ENCODE peak calls at places on chromosomes 1 and 21, in seven cellular contexts. U, X, Q, R, L, T and O are unnamed samples.

GRCh38 chr1:177505905-177506590 is 335.3 kb downstream of the BRINP2 start:
- DNase-seq in X (no peak), T (no peak), L (no peak), Q (no peak), U (no peak), R (no peak), O (no peak)

GRCh38 chr1:246971322-246971721 is 36.5 kb downstream of the ZNF695 start:
- DNase-seq in U (peak), Q (peak), X (peak), L (no peak), R (peak), T (peak), O (peak)

GRCh38 chr1:112575154-112575804 is 43.7 kb downstream of the ST7L start:
- DNase-seq in L (no peak), R (peak), Q (no peak), T (no peak), X (peak), U (no peak), O (peak)

GRCh38 chr1:158054721-158055120 is 61.3 kb downstream of the KIRREL1 start:
- DNase-seq in T (no peak), U (no peak), R (no peak), X (no peak), L (no peak), Q (no peak), O (no peak)

GRCh38 chr21:26164311-26164710 is 6.3 kb downstream of the APP start:
- DNase-seq in Q (no peak), T (no peak), X (no peak), L (no peak), U (no peak), R (no peak), O (no peak)

GRCh38 chr1:72284398-72285073 is 2.2 kb upstream of the NEGR1 start:
- DNase-seq in Q (peak), L (peak), R (peak), U (peak), T (no peak), X (peak), O (no peak)

GRCh38 chr1:54273837-54274192 is 73.8 kb downstream of the MRPL37 start:
- DNase-seq in Q (peak), U (peak), L (no peak), X (no peak), R (peak), T (no peak), O (no peak)

GRCh38 chr1:63968663-63969460 is 195.0 kb downstream of the ROR1 start:
- DNase-seq in T (no peak), U (no peak), R (peak), Q (no peak), X (peak), L (no peak), O (no peak)

GRCh38 chr1:70487910-70488665 is 77.0 kb downstream of the CTH start:
- DNase-seq in X (peak), L (peak), Q (peak), U (peak), R (peak), T (peak), O (peak)

GRCh38 chr21:36169465-36170128 is 13.0 kb downstream of the DOP1B start:
- DNase-seq in Q (peak), U (peak), X (no peak), T (no peak), R (no peak), L (no peak), O (no peak)

GRCh38 chr1:222373216-222373615 is 174.7 kb downstream of the HHIPL2 start:
- DNase-seq in L (no peak), U (no peak), R (peak), T (no peak), Q (no peak), X (no peak), O (no peak)

GRCh38 chr21:27572681-27573080 is 605.8 kb upstream of the ADAMTS5 start:
- DNase-seq in L (no peak), U (no peak), R (peak), Q (peak), T (no peak), X (peak), O (peak)

GRCh38 chr1:94327001-94327685 is 89.8 kb upstream of the ARHGAP29 start:
- DNase-seq in T (peak), Q (peak), U (peak), X (peak), R (peak), L (peak), O (no peak)

GRCh38 chr1:183633676-183634343 is 1.8 kb downstream of the ARPC5 start:
- DNase-seq in R (peak), T (no peak), L (no peak), U (no peak), X (peak), Q (peak), O (peak)

GRCh38 chr1:184533915-184534314 is 147.1 kb downstream of the C1orf21 start:
- DNase-seq in X (no peak), T (no peak), R (no peak), U (no peak), L (no peak), Q (no peak), O (no peak)

DNA sequence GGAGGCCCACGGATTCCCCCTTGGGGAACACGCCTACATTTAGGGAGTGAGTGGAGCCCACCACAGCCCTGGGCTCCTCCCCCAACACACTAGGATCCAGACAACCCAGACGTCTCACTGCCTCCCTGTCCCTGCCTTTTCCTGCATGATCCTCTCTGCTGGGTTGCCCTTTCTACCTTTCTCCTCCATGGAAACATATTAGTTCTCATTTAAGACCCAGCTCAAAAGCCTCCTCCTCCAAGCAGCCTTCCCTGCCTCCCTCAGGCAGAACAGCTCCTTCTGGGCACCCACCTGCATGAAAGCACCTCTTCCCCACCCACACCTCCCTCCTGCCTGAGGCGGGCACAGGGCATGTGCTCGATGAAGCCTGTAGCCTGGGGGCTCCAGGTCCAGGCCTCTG is 10.7 kb downstream of the COL8A2 start:
- DNase-seq in R (no peak), U (no peak), Q (no peak), T (no peak), L (no peak), X (no peak), O (no peak)
- H3K4me2 ChIP-seq in R (no peak), U (no peak), Q (no peak), T (no peak), L (no peak), X (no peak), O (no peak)

GRCh38 chr21:7916329-7917303 is 2604.8 kb upstream of the TPTE start:
- DNase-seq in R (no peak), L (no peak), U (no peak), T (no peak), Q (no peak), X (no peak), O (no peak)
- H2BK5ac ChIP-seq in R (no peak), L (no peak), U (no peak), T (no peak), Q (no peak), X (peak), O (no peak)

GRCh38 chr1:226882631-226883409 is 12.4 kb downstream of the PSEN2 start:
- DNase-seq in Q (no peak), R (peak), T (no peak), U (no peak), X (peak), L (no peak), O (no peak)
- H3K4me2 ChIP-seq in Q (no peak), R (no peak), T (no peak), U (no peak), X (peak), L (no peak), O (no peak)

DNA sequence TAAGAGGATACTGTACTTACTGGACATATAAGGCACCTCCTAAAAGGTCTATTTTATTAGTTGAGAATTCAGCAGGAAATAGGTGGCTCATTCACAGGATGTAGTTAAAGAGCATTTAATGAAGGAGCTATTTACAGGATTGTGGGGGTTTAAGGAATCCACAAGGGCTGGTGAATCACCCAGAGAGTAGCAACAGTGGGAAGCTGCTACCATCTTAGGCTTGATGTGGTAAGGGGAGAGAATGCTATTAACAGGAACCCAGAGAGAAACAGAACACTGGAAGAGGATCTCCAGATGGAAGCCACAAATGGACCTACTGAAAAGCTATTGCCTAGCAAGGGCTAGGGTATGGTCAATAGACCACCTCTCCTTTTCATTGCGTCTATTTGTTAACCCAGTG is 52.0 kb upstream of the COL11A1 start:
- DNase-seq in Q (peak), X (peak), L (no peak), U (no peak), T (no peak), R (peak), O (no peak)
- H2BK5ac ChIP-seq in Q (no peak), X (no peak), L (no peak), U (no peak), T (no peak), R (no peak), O (no peak)